ENCODE peak calls at places on chromosomes 1 and 21, in seven cellular contexts. One of them, this sample, is unnamed.

GRCh38 chr1:204410764-204411450 is 710 bp downstream of the PPP1R15B start:
- DNase-seq in aorta: no peak
- DNase-seq in CD8-positive, alpha-beta T cell: peak; percentile 31
- DNase-seq in right cardiac atrium: peak; percentile 63
- DNase-seq in BE2C: peak; percentile 44
- DNase-seq in cardiac muscle cell: peak; percentile 60
- DNase-seq in ovary: no peak
- DNase-seq in this sample: peak; percentile 79

GRCh38 chr21:40404319-40404906 is 442.5 kb downstream of the DSCAM start:
- DNase-seq in aorta: no peak
- DNase-seq in BE2C: no peak
- DNase-seq in ovary: no peak
- DNase-seq in CD8-positive, alpha-beta T cell: no peak
- DNase-seq in right cardiac atrium: no peak
- DNase-seq in cardiac muscle cell: no peak
- DNase-seq in this sample: no peak

GRCh38 chr1:64121766-64122385 is 81.5 kb upstream of the UBE2U start:
- DNase-seq in cardiac muscle cell: no peak
- DNase-seq in BE2C: no peak
- DNase-seq in aorta: no peak
- DNase-seq in ovary: no peak
- DNase-seq in CD8-positive, alpha-beta T cell: no peak
- DNase-seq in right cardiac atrium: no peak
- DNase-seq in this sample: no peak

GRCh38 chr1:205246426-205247119 is 18.8 kb downstream of the TMCC2 start:
- DNase-seq in right cardiac atrium: no peak
- DNase-seq in BE2C: no peak
- DNase-seq in aorta: peak; percentile 51
- DNase-seq in ovary: peak; percentile 21
- DNase-seq in cardiac muscle cell: no peak
- DNase-seq in CD8-positive, alpha-beta T cell: no peak
- DNase-seq in this sample: peak; percentile 50

GRCh38 chr1:79043506-79043905 is 37.0 kb upstream of the ADGRL4 start:
- DNase-seq in aorta: no peak
- DNase-seq in ovary: no peak
- DNase-seq in right cardiac atrium: no peak
- DNase-seq in cardiac muscle cell: no peak
- DNase-seq in CD8-positive, alpha-beta T cell: no peak
- DNase-seq in BE2C: no peak
- DNase-seq in this sample: no peak

GRCh38 chr1:15836772-15837669 is 10.5 kb upstream of the SPEN start:
- DNase-seq in cardiac muscle cell: no peak
- DNase-seq in right cardiac atrium: peak; percentile 81
- DNase-seq in CD8-positive, alpha-beta T cell: peak; percentile 13
- DNase-seq in BE2C: no peak
- DNase-seq in aorta: peak; percentile 82
- DNase-seq in ovary: peak; percentile 58
- DNase-seq in this sample: no peak

GRCh38 chr21:43782741-43783700 is 6.4 kb upstream of the RRP1 start:
- DNase-seq in BE2C: no peak
- DNase-seq in CD8-positive, alpha-beta T cell: no peak
- DNase-seq in cardiac muscle cell: no peak
- DNase-seq in ovary: no peak
- DNase-seq in right cardiac atrium: no peak
- DNase-seq in aorta: peak; percentile 66
- DNase-seq in this sample: no peak

GRCh38 chr1:228058981-228059535 is 23.4 kb upstream of the ARF1 start:
- DNase-seq in cardiac muscle cell: no peak
- DNase-seq in ovary: peak; percentile 29
- DNase-seq in BE2C: no peak
- DNase-seq in CD8-positive, alpha-beta T cell: peak; percentile 25
- DNase-seq in right cardiac atrium: no peak
- DNase-seq in aorta: peak; percentile 75
- DNase-seq in this sample: no peak

GRCh38 chr1:172673761-172674160 is 14.9 kb downstream of the FASLG start:
- DNase-seq in aorta: no peak
- DNase-seq in ovary: no peak
- DNase-seq in CD8-positive, alpha-beta T cell: no peak
- DNase-seq in BE2C: no peak
- DNase-seq in cardiac muscle cell: no peak
- DNase-seq in right cardiac atrium: no peak
- DNase-seq in this sample: no peak

GRCh38 chr1:22420456-22421053 is 31.1 kb upstream of the ZBTB40 start:
- DNase-seq in BE2C: peak; percentile 83
- DNase-seq in ovary: peak; percentile 87
- DNase-seq in CD8-positive, alpha-beta T cell: peak; percentile 28
- DNase-seq in right cardiac atrium: peak; percentile 92
- DNase-seq in aorta: peak; percentile 93
- DNase-seq in cardiac muscle cell: peak; percentile 87
- DNase-seq in this sample: peak; percentile 85

GRCh38 chr21:43864313-43864805 is 664 bp upstream of the AGPAT3 start:
- DNase-seq in right cardiac atrium: no peak
- DNase-seq in aorta: peak; percentile 85
- DNase-seq in ovary: peak; percentile 71
- DNase-seq in cardiac muscle cell: peak; percentile 37
- DNase-seq in CD8-positive, alpha-beta T cell: no peak
- DNase-seq in BE2C: peak; percentile 28
- DNase-seq in this sample: no peak

GRCh38 chr1:115837762-115838421 is 3.0 kb downstream of the NHLH2 start:
- DNase-seq in CD8-positive, alpha-beta T cell: no peak
- DNase-seq in right cardiac atrium: peak; percentile 54
- DNase-seq in ovary: no peak
- DNase-seq in cardiac muscle cell: no peak
- DNase-seq in aorta: no peak
- DNase-seq in BE2C: no peak
- DNase-seq in this sample: no peak

GRCh38 chr21:42218836-42219605 is at the start of gene ABCG1:
- DNase-seq in CD8-positive, alpha-beta T cell: no peak
- DNase-seq in aorta: peak; percentile 83
- DNase-seq in BE2C: peak; percentile 70
- DNase-seq in ovary: no peak
- DNase-seq in cardiac muscle cell: peak; percentile 76
- DNase-seq in right cardiac atrium: peak; percentile 78
- DNase-seq in this sample: no peak

GRCh38 chr21:43343992-43344886 is 82.7 kb downstream of the SIK1 start:
- DNase-seq in aorta: no peak
- DNase-seq in BE2C: no peak
- DNase-seq in right cardiac atrium: peak; percentile 52
- DNase-seq in cardiac muscle cell: no peak
- DNase-seq in ovary: peak; percentile 67
- DNase-seq in CD8-positive, alpha-beta T cell: no peak
- DNase-seq in this sample: no peak

DNA sequence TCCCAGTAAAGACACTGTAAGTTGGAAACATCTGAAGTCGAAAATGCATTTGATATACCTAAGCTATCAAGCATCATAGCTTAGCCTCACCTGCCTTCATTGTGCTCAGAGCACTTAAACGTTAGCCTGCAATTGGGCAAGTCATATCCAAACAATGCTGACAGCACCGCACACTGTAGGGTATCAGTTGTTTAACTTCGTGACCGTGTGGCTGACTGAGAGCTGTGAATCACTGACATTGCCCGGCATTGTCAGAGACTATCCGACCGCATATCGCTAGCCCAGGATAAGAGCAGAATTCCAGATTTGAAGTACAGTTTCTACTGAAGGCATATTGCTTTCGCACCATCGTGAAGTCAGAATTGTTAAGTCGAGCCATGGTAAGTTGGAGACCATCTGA is 41.5 kb downstream of the GALNT2 start:
- DNase-seq in CD8-positive, alpha-beta T cell: no peak
- DNase-seq in ovary: no peak
- DNase-seq in right cardiac atrium: no peak
- DNase-seq in cardiac muscle cell: no peak
- DNase-seq in aorta: no peak
- DNase-seq in BE2C: no peak
- DNase-seq in this sample: no peak
- H3K4me1 ChIP-seq in CD8-positive, alpha-beta T cell: peaks cover 28% of the 10 kb centered on the region
- H3K4me1 ChIP-seq in ovary: peaks cover 29% of the 10 kb centered on the region
- H3K4me1 ChIP-seq in right cardiac atrium: peaks cover 21% of the 10 kb centered on the region
- H3K4me1 ChIP-seq in cardiac muscle cell: peaks cover 52% of the 10 kb centered on the region
- H3K4me1 ChIP-seq in aorta: peaks cover 5% of the 10 kb centered on the region
- H3K4me1 ChIP-seq in BE2C: peaks cover 44% of the 10 kb centered on the region
- H3K4me1 ChIP-seq in this sample: peaks cover 57% of the 10 kb centered on the region

GRCh38 chr21:26007911-26008579 is 162.5 kb downstream of the APP start:
- DNase-seq in cardiac muscle cell: no peak
- DNase-seq in ovary: no peak
- DNase-seq in aorta: no peak
- DNase-seq in BE2C: no peak
- DNase-seq in CD8-positive, alpha-beta T cell: no peak
- DNase-seq in right cardiac atrium: no peak
- DNase-seq in this sample: no peak
- H3K4me1 ChIP-seq in cardiac muscle cell: no peaks in the 10 kb centered on the region
- H3K4me1 ChIP-seq in ovary: peaks cover 3% of the 10 kb centered on the region
- H3K4me1 ChIP-seq in aorta: no peaks in the 10 kb centered on the region
- H3K4me1 ChIP-seq in BE2C: no peaks in the 10 kb centered on the region
- H3K4me1 ChIP-seq in CD8-positive, alpha-beta T cell: no peaks in the 10 kb centered on the region
- H3K4me1 ChIP-seq in right cardiac atrium: no peaks in the 10 kb centered on the region
- H3K4me1 ChIP-seq in this sample: no peaks in the 10 kb centered on the region

DNA sequence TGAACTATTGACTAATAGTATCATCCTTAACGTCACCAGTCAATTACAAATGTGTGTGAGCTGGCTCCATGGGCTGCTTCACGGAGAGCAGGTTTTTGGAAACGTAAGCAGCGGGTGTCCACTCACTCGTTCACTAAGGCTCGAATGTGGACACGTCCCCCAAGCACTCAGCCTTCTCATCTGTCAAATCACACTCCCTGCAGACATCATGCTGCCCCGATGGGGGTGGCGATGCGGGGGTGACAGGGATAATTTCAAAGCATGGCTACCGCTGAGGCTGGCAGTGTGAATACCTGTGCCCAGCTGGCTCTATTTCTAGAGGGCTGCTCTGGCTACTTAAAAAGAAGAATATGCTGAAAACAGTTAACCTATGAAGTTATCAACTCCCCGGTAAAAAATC is 71.3 kb downstream of the CAPZB start:
- DNase-seq in right cardiac atrium: no peak
- DNase-seq in ovary: no peak
- DNase-seq in cardiac muscle cell: no peak
- DNase-seq in aorta: no peak
- DNase-seq in BE2C: no peak
- DNase-seq in CD8-positive, alpha-beta T cell: no peak
- DNase-seq in this sample: no peak
- H3K4me1 ChIP-seq in right cardiac atrium: peaks cover 16% of the 10 kb centered on the region
- H3K4me1 ChIP-seq in ovary: peaks cover 36% of the 10 kb centered on the region
- H3K4me1 ChIP-seq in cardiac muscle cell: peaks cover 20% of the 10 kb centered on the region
- H3K4me1 ChIP-seq in aorta: peaks cover 8% of the 10 kb centered on the region
- H3K4me1 ChIP-seq in BE2C: no peaks in the 10 kb centered on the region
- H3K4me1 ChIP-seq in CD8-positive, alpha-beta T cell: peaks cover 31% of the 10 kb centered on the region
- H3K4me1 ChIP-seq in this sample: peaks cover 69% of the 10 kb centered on the region

GRCh38 chr1:224592636-224593579 is 23.2 kb upstream of the CNIH3 start:
- DNase-seq in right cardiac atrium: no peak
- DNase-seq in cardiac muscle cell: no peak
- DNase-seq in aorta: no peak
- DNase-seq in BE2C: peak; percentile 17
- DNase-seq in ovary: no peak
- DNase-seq in CD8-positive, alpha-beta T cell: no peak
- DNase-seq in this sample: no peak
- H3K4me1 ChIP-seq in right cardiac atrium: no peaks in the 10 kb centered on the region
- H3K4me1 ChIP-seq in cardiac muscle cell: no peaks in the 10 kb centered on the region
- H3K4me1 ChIP-seq in aorta: no peaks in the 10 kb centered on the region
- H3K4me1 ChIP-seq in BE2C: peaks cover 3% of the 10 kb centered on the region
- H3K4me1 ChIP-seq in ovary: no peaks in the 10 kb centered on the region
- H3K4me1 ChIP-seq in CD8-positive, alpha-beta T cell: no peaks in the 10 kb centered on the region
- H3K4me1 ChIP-seq in this sample: no peaks in the 10 kb centered on the region

DNA sequence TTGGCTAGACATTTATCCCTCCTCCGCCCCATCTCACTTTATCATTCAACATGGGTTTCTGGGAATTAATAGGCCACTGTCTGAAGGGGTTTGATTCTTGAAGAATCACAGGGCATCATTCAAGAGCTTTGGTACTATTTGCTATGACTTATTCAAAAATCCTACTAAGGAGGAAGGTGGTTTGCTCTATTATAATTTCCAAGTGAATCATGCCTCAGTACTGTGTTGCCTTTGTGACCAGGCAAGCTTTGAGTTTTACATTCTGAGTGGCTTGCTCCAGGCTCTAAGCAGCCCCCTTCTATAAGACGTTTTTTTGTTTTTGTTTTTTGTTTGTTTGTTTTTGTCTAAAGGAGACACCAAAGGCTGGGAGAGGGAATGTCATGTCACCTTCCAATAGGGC is 2.6 kb downstream of the C1orf21 start:
- DNase-seq in ovary: no peak
- DNase-seq in aorta: no peak
- DNase-seq in CD8-positive, alpha-beta T cell: no peak
- DNase-seq in BE2C: no peak
- DNase-seq in right cardiac atrium: no peak
- DNase-seq in cardiac muscle cell: no peak
- DNase-seq in this sample: no peak
- H3K4me1 ChIP-seq in ovary: peaks cover 3% of the 10 kb centered on the region
- H3K4me1 ChIP-seq in aorta: peaks cover 6% of the 10 kb centered on the region
- H3K4me1 ChIP-seq in CD8-positive, alpha-beta T cell: peaks cover 10% of the 10 kb centered on the region
- H3K4me1 ChIP-seq in BE2C: peaks cover 20% of the 10 kb centered on the region
- H3K4me1 ChIP-seq in right cardiac atrium: peaks cover 7% of the 10 kb centered on the region
- H3K4me1 ChIP-seq in cardiac muscle cell: peaks cover 5% of the 10 kb centered on the region
- H3K4me1 ChIP-seq in this sample: no peaks in the 10 kb centered on the region

GRCh38 chr1:207808322-207808705 is 56.5 kb downstream of the CD46 start:
- DNase-seq in cardiac muscle cell: peak; percentile 55
- DNase-seq in aorta: no peak
- DNase-seq in right cardiac atrium: no peak
- DNase-seq in CD8-positive, alpha-beta T cell: no peak
- DNase-seq in ovary: peak; percentile 33
- DNase-seq in BE2C: no peak
- DNase-seq in this sample: peak; percentile 67
- H3K4me1 ChIP-seq in cardiac muscle cell: peaks cover 15% of the 10 kb centered on the region
- H3K4me1 ChIP-seq in aorta: no peaks in the 10 kb centered on the region
- H3K4me1 ChIP-seq in right cardiac atrium: peaks cover 68% of the 10 kb centered on the region
- H3K4me1 ChIP-seq in CD8-positive, alpha-beta T cell: peaks cover 36% of the 10 kb centered on the region
- H3K4me1 ChIP-seq in ovary: peaks cover 26% of the 10 kb centered on the region
- H3K4me1 ChIP-seq in BE2C: peaks cover 3% of the 10 kb centered on the region
- H3K4me1 ChIP-seq in this sample: no peaks in the 10 kb centered on the region

This sample was measured in tibial artery.